ENCODE peak calls at places on chromosomes 5 and 9, in four cellular contexts. One of them, this sample, is unnamed.

GRCh38 chr5:133612021-133612860 is at the start of gene FSTL4:
- DNase-seq in bronchial epithelial cell: no peak
- DNase-seq in cardiac fibroblast: no peak
- DNase-seq in PC-9: no peak
- DNase-seq in this sample: no peak

GRCh38 chr9:121839726-121840500 is 188.5 kb downstream of the DAB2IP start:
- DNase-seq in bronchial epithelial cell: no peak
- DNase-seq in cardiac fibroblast: no peak
- DNase-seq in PC-9: no peak
- DNase-seq in this sample: no peak

GRCh38 chr5:175713930-175714329 is 56.1 kb downstream of the HRH2 start:
- DNase-seq in bronchial epithelial cell: no peak
- DNase-seq in cardiac fibroblast: no peak
- DNase-seq in PC-9: no peak
- DNase-seq in this sample: no peak

GRCh38 chr5:137563301-137563645 is 64.1 kb upstream of the SPOCK1 start:
- DNase-seq in bronchial epithelial cell: no peak
- DNase-seq in cardiac fibroblast: no peak
- DNase-seq in PC-9: no peak
- DNase-seq in this sample: no peak

GRCh38 chr5:81989204-81989603 is 17.4 kb downstream of the ATG10 start:
- DNase-seq in bronchial epithelial cell: no peak
- DNase-seq in cardiac fibroblast: no peak
- DNase-seq in PC-9: no peak
- DNase-seq in this sample: no peak

GRCh38 chr5:146073239-146073900 is 32.0 kb downstream of the PLAC8L1 start:
- DNase-seq in bronchial epithelial cell: no peak
- DNase-seq in cardiac fibroblast: no peak
- DNase-seq in PC-9: no peak
- DNase-seq in this sample: no peak

GRCh38 chr5:125257057-125257970 is 510.9 kb upstream of the ZNF608 start:
- DNase-seq in bronchial epithelial cell: peak; percentile 47
- DNase-seq in cardiac fibroblast: no peak
- DNase-seq in PC-9: no peak
- DNase-seq in this sample: no peak

GRCh38 chr5:169280696-169281095 is 20.2 kb downstream of the SLIT3 start:
- DNase-seq in bronchial epithelial cell: no peak
- DNase-seq in cardiac fibroblast: no peak
- DNase-seq in PC-9: no peak
- DNase-seq in this sample: no peak

GRCh38 chr5:36301858-36302603 is at the start of gene RANBP3L:
- DNase-seq in bronchial epithelial cell: peak; percentile 38
- DNase-seq in cardiac fibroblast: peak; percentile 25
- DNase-seq in PC-9: no peak
- DNase-seq in this sample: peak; percentile 79

GRCh38 chr5:138033275-138033808 is 463 bp upstream of the FAM13B start:
- DNase-seq in bronchial epithelial cell: no peak
- DNase-seq in cardiac fibroblast: no peak
- DNase-seq in PC-9: no peak
- DNase-seq in this sample: no peak

GRCh38 chr5:1727571-1727970 is 72.1 kb downstream of the MRPL36 start:
- DNase-seq in bronchial epithelial cell: no peak
- DNase-seq in cardiac fibroblast: no peak
- DNase-seq in PC-9: no peak
- DNase-seq in this sample: no peak

GRCh38 chr5:80916661-80917060 is 43.5 kb upstream of the RASGRF2 start:
- DNase-seq in bronchial epithelial cell: no peak
- DNase-seq in cardiac fibroblast: no peak
- DNase-seq in PC-9: no peak
- DNase-seq in this sample: no peak

GRCh38 chr5:5719292-5719691 is 296.8 kb downstream of the ICE1 start:
- DNase-seq in bronchial epithelial cell: no peak
- DNase-seq in cardiac fibroblast: no peak
- DNase-seq in PC-9: no peak
- DNase-seq in this sample: no peak

GRCh38 chr5:128464596-128464995 is 73.4 kb downstream of the FBN2 start:
- DNase-seq in bronchial epithelial cell: no peak
- DNase-seq in cardiac fibroblast: no peak
- DNase-seq in PC-9: no peak
- DNase-seq in this sample: no peak

GRCh38 chr5:53249529-53249928 is 140.0 kb upstream of the MOCS2 start:
- DNase-seq in bronchial epithelial cell: peak; percentile 93
- DNase-seq in cardiac fibroblast: peak; percentile 96
- DNase-seq in PC-9: peak; percentile 79
- DNase-seq in this sample: peak; percentile 95

GRCh38 chr5:8478308-8478707 is 609.4 kb downstream of the MTRR start:
- DNase-seq in bronchial epithelial cell: no peak
- DNase-seq in cardiac fibroblast: peak; percentile 55
- DNase-seq in PC-9: no peak
- DNase-seq in this sample: no peak

GRCh38 chr5:8473827-8474568 is 605.0 kb downstream of the MTRR start:
- DNase-seq in bronchial epithelial cell: no peak
- DNase-seq in cardiac fibroblast: no peak
- DNase-seq in PC-9: no peak
- DNase-seq in this sample: no peak

GRCh38 chr5:8474569-8474930 is 605.6 kb downstream of the MTRR start:
- DNase-seq in bronchial epithelial cell: no peak
- DNase-seq in cardiac fibroblast: no peak
- DNase-seq in PC-9: no peak
- DNase-seq in this sample: no peak

GRCh38 chr5:8470489-8470888 is 601.5 kb downstream of the MTRR start:
- DNase-seq in bronchial epithelial cell: no peak
- DNase-seq in cardiac fibroblast: no peak
- DNase-seq in PC-9: no peak
- DNase-seq in this sample: no peak

DNA sequence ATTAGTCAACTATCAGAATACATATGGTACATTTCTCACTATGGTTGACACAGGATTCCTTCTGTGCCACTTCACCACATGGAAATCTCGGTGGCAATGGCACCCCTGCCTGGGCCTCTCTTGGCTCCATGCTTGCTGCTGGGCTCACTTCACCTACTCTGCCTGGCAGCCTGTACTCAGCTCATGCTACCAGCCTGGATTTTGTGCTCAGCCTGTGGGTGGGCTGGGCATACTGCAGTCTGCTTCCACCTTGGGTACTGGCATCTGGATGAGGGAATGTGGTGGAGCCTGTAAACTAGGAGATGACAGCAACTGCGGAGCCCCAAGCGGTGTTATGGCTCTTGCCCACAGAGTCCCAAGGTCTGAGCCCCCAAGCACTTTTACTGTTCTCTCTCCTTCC is 604.1 kb downstream of the MTRR start:
- DNase-seq in bronchial epithelial cell: no peak
- DNase-seq in cardiac fibroblast: no peak
- DNase-seq in PC-9: no peak
- DNase-seq in this sample: no peak
- H3K4me3 ChIP-seq in bronchial epithelial cell: no peak overlapping the region
- H3K4me3 ChIP-seq in cardiac fibroblast: no peak overlapping the region
- H3K4me3 ChIP-seq in PC-9: no peak overlapping the region
- H3K4me3 ChIP-seq in this sample: no peak overlapping the region

GRCh38 chr5:16932401-16932800 is 3.7 kb downstream of the MYO10 start:
- DNase-seq in bronchial epithelial cell: no peak
- DNase-seq in cardiac fibroblast: no peak
- DNase-seq in PC-9: no peak
- DNase-seq in this sample: no peak

GRCh38 chr5:16933337-16933736 is 2.8 kb downstream of the MYO10 start:
- DNase-seq in bronchial epithelial cell: no peak
- DNase-seq in cardiac fibroblast: peak; percentile 22
- DNase-seq in PC-9: no peak
- DNase-seq in this sample: no peak

GRCh38 chr5:16930487-16930886 is 5.6 kb downstream of the MYO10 start:
- DNase-seq in bronchial epithelial cell: no peak
- DNase-seq in cardiac fibroblast: no peak
- DNase-seq in PC-9: no peak
- DNase-seq in this sample: peak; percentile 35

GRCh38 chr5:16929347-16929746 is 6.7 kb downstream of the MYO10 start:
- DNase-seq in bronchial epithelial cell: no peak
- DNase-seq in cardiac fibroblast: no peak
- DNase-seq in PC-9: no peak
- DNase-seq in this sample: no peak

GRCh38 chr5:16931334-16932110 is 4.6 kb downstream of the MYO10 start:
- DNase-seq in bronchial epithelial cell: peak; percentile 29
- DNase-seq in cardiac fibroblast: no peak
- DNase-seq in PC-9: no peak
- DNase-seq in this sample: peak; percentile 41
- TF ChIP-seq CTCF in bronchial epithelial cell: no peak
- TF ChIP-seq CTCF in cardiac fibroblast: no peak
- TF ChIP-seq CTCF in PC-9: no peak
- TF ChIP-seq CTCF in this sample: no peak

DNA sequence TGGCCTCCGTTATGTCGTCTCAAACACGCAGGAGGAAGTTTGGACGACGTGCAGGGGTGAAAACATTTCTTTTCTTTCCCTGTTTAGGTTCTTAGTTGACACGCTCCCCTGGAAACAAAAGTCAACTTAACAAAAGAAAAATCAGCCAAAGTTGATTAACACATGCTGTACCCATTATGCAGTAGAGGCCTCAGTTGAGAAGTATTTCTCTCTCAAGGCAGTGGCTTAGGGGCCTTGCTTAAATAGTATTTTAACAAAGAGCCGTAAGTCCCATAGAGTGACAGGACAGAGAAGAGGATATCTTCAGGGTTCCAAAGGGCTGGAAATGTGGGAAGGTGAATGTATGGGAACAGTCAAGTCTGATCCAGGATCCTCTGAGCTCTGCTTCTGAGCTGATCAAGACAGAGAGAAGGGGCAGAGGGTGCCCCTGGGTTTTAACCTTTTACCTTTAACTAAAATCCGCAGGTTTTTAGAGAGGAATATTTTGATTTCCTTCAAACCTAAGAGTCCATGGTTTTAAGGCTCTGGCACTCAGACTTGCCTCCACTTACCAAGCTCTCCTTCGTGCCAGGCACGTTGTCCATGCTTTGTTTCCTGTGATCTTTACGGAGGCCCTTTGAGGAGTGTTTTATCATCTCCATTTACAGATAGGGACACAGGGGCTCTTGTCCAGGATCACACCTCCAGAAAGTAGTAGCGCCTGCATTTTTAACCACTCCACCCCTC is 629 bp upstream of the CD74 start:
- DNase-seq in bronchial epithelial cell: no peak
- DNase-seq in cardiac fibroblast: no peak
- DNase-seq in PC-9: no peak
- DNase-seq in this sample: no peak
- H3K4me3 ChIP-seq in bronchial epithelial cell: no peak overlapping the region
- H3K4me3 ChIP-seq in cardiac fibroblast: no peak overlapping the region
- H3K4me3 ChIP-seq in PC-9: no peak overlapping the region
- H3K4me3 ChIP-seq in this sample: no peak overlapping the region

DNA sequence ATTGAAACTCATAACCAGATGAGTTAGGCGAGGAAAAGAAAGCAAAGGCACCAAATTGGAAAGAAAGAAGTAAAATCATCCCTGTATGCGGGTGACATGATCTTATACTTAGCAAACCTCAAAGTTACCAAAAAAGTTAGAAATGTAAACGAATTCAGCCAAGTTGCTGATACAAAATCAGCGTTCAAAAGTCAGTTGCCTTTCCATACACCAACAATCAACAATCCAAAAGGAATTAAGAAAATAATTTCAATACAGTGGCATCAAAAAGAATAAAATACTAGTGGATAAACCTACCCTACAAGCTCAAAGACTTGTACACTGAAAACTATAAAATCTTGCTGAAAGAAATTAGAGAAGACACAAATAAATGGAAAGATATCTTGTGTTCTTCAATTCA is 14.5 kb downstream of the OBP2B start:
- DNase-seq in bronchial epithelial cell: no peak
- DNase-seq in cardiac fibroblast: no peak
- DNase-seq in PC-9: no peak
- DNase-seq in this sample: no peak
- TF ChIP-seq CTCF in bronchial epithelial cell: no peak
- TF ChIP-seq CTCF in cardiac fibroblast: no peak
- TF ChIP-seq CTCF in PC-9: no peak
- TF ChIP-seq CTCF in this sample: no peak

DNA sequence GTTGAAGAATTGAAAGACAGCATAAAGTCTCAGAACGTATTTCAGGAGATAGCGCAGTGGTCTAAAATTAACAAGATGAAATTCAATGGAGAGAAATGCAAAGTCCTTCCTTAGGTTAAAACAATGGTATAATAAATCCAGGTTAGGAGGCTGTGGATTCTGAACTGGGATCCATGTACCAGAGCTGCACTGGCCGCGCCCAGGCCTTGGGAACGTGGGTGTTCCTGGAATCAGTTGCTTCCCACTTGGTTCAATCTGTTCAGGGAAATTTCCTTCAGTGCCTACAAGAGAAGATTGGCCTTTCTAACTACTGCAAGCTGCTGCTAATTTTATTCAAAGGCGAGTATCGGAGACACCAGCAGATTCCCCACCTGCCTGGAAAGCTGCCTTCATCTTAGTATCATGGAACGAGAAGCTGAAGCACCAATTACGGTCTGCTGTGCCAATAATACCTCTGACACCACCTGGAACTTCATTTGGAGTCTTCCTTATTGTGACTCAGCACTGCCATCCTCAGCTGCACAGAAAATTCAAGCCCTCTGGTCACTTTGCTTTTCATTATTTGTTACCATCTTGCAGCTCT is 14.3 kb upstream of the CTNND2 start:
- DNase-seq in bronchial epithelial cell: no peak
- DNase-seq in cardiac fibroblast: no peak
- DNase-seq in PC-9: no peak
- DNase-seq in this sample: no peak
- H3K4me3 ChIP-seq in bronchial epithelial cell: no peak overlapping the region
- H3K4me3 ChIP-seq in cardiac fibroblast: no peak overlapping the region
- H3K4me3 ChIP-seq in PC-9: no peak overlapping the region
- H3K4me3 ChIP-seq in this sample: no peak overlapping the region

This sample was measured in astrocyte of the spinal cord.